ENCODE peak calls at places on chromosome 2, in six cellular contexts. One of them, this sample, is unnamed.

GRCh38 chr2:119491776-119492525 is 32.3 kb downstream of the SCTR start:
- DNase-seq in astrocyte of the spinal cord: peak
- DNase-seq in GM12865: no peak
- DNase-seq in COR-L47: no peak
- DNase-seq in GM23248: peak
- DNase-seq in NCI-H748 treated with DMSO at 0.1 percent for 48 hours: no peak
- DNase-seq in this sample: no peak

GRCh38 chr2:124683536-124684407 is 658.7 kb downstream of the CNTNAP5 start:
- DNase-seq in NCI-H748 treated with DMSO at 0.1 percent for 48 hours: peak
- DNase-seq in GM23248: no peak
- DNase-seq in COR-L47: peak
- DNase-seq in GM12865: no peak
- DNase-seq in astrocyte of the spinal cord: peak
- DNase-seq in this sample: no peak

GRCh38 chr2:67048314-67048713 is 348.8 kb upstream of the ETAA1 start:
- DNase-seq in astrocyte of the spinal cord: no peak
- DNase-seq in GM23248: no peak
- DNase-seq in NCI-H748 treated with DMSO at 0.1 percent for 48 hours: no peak
- DNase-seq in COR-L47: no peak
- DNase-seq in GM12865: no peak
- DNase-seq in this sample: no peak

GRCh38 chr2:174025271-174026121 is 60.3 kb upstream of the SP3 start:
- DNase-seq in GM23248: peak
- DNase-seq in astrocyte of the spinal cord: peak
- DNase-seq in GM12865: no peak
- DNase-seq in NCI-H748 treated with DMSO at 0.1 percent for 48 hours: no peak
- DNase-seq in COR-L47: no peak
- DNase-seq in this sample: no peak

GRCh38 chr2:108538000-108538625 is 3.8 kb downstream of the LIMS1 start:
- DNase-seq in GM12865: no peak
- DNase-seq in GM23248: peak
- DNase-seq in NCI-H748 treated with DMSO at 0.1 percent for 48 hours: no peak
- DNase-seq in astrocyte of the spinal cord: no peak
- DNase-seq in COR-L47: no peak
- DNase-seq in this sample: no peak

GRCh38 chr2:67400560-67401464 is 3.7 kb downstream of the ETAA1 start:
- DNase-seq in astrocyte of the spinal cord: peak
- DNase-seq in NCI-H748 treated with DMSO at 0.1 percent for 48 hours: no peak
- DNase-seq in GM23248: peak
- DNase-seq in COR-L47: peak
- DNase-seq in GM12865: no peak
- DNase-seq in this sample: no peak

GRCh38 chr2:108305901-108306300 is 17.2 kb downstream of the SULT1C2 start:
- DNase-seq in GM23248: peak
- DNase-seq in COR-L47: no peak
- DNase-seq in astrocyte of the spinal cord: peak
- DNase-seq in NCI-H748 treated with DMSO at 0.1 percent for 48 hours: no peak
- DNase-seq in GM12865: no peak
- DNase-seq in this sample: no peak

GRCh38 chr2:11433875-11434274 is 32.1 kb downstream of the E2F6 start:
- DNase-seq in astrocyte of the spinal cord: no peak
- DNase-seq in GM23248: no peak
- DNase-seq in GM12865: no peak
- DNase-seq in NCI-H748 treated with DMSO at 0.1 percent for 48 hours: no peak
- DNase-seq in COR-L47: no peak
- DNase-seq in this sample: no peak

GRCh38 chr2:98432145-98432544 is 12.5 kb upstream of the INPP4A start:
- DNase-seq in GM12865: no peak
- DNase-seq in GM23248: no peak
- DNase-seq in NCI-H748 treated with DMSO at 0.1 percent for 48 hours: no peak
- DNase-seq in COR-L47: no peak
- DNase-seq in astrocyte of the spinal cord: no peak
- DNase-seq in this sample: no peak

GRCh38 chr2:46845542-46846453 is 69.8 kb downstream of the MCFD2 start:
- DNase-seq in COR-L47: no peak
- DNase-seq in GM12865: no peak
- DNase-seq in GM23248: peak
- DNase-seq in astrocyte of the spinal cord: no peak
- DNase-seq in NCI-H748 treated with DMSO at 0.1 percent for 48 hours: no peak
- DNase-seq in this sample: no peak

GRCh38 chr2:7097353-7097895 is 180.2 kb downstream of the RNF144A start:
- DNase-seq in COR-L47: peak
- DNase-seq in GM23248: peak
- DNase-seq in NCI-H748 treated with DMSO at 0.1 percent for 48 hours: peak
- DNase-seq in GM12865: peak
- DNase-seq in astrocyte of the spinal cord: peak
- DNase-seq in this sample: peak

GRCh38 chr2:23293063-23293462 is 91.9 kb upstream of the KLHL29 start:
- DNase-seq in COR-L47: no peak
- DNase-seq in GM23248: peak
- DNase-seq in astrocyte of the spinal cord: no peak
- DNase-seq in GM12865: no peak
- DNase-seq in NCI-H748 treated with DMSO at 0.1 percent for 48 hours: no peak
- DNase-seq in this sample: no peak

GRCh38 chr2:54520687-54521086 is 64.6 kb downstream of the SPTBN1 start:
- DNase-seq in astrocyte of the spinal cord: peak
- DNase-seq in GM23248: peak
- DNase-seq in GM12865: no peak
- DNase-seq in COR-L47: no peak
- DNase-seq in NCI-H748 treated with DMSO at 0.1 percent for 48 hours: no peak
- DNase-seq in this sample: no peak

GRCh38 chr2:28349546-28350165 is 43.0 kb upstream of the FOSL2 start:
- DNase-seq in astrocyte of the spinal cord: no peak
- DNase-seq in NCI-H748 treated with DMSO at 0.1 percent for 48 hours: no peak
- DNase-seq in COR-L47: no peak
- DNase-seq in GM12865: no peak
- DNase-seq in GM23248: no peak
- DNase-seq in this sample: no peak

GRCh38 chr2:47026738-47027531 is 111.3 kb upstream of the MCFD2 start:
- DNase-seq in GM23248: no peak
- DNase-seq in GM12865: no peak
- DNase-seq in COR-L47: no peak
- DNase-seq in NCI-H748 treated with DMSO at 0.1 percent for 48 hours: no peak
- DNase-seq in astrocyte of the spinal cord: no peak
- DNase-seq in this sample: no peak

GRCh38 chr2:157327621-157328102 is 2.0 kb upstream of the ERMN start:
- DNase-seq in astrocyte of the spinal cord: peak
- DNase-seq in NCI-H748 treated with DMSO at 0.1 percent for 48 hours: peak
- DNase-seq in GM23248: peak
- DNase-seq in GM12865: peak
- DNase-seq in COR-L47: peak
- DNase-seq in this sample: peak

GRCh38 chr2:85015653-85016360 is 44.8 kb downstream of the KCMF1 start:
- DNase-seq in NCI-H748 treated with DMSO at 0.1 percent for 48 hours: no peak
- DNase-seq in GM23248: peak
- DNase-seq in COR-L47: no peak
- DNase-seq in GM12865: no peak
- DNase-seq in astrocyte of the spinal cord: no peak
- DNase-seq in this sample: no peak

GRCh38 chr2:95315801-95316411 is 18.8 kb downstream of the KCNIP3 start:
- DNase-seq in NCI-H748 treated with DMSO at 0.1 percent for 48 hours: no peak
- DNase-seq in GM23248: peak
- DNase-seq in GM12865: no peak
- DNase-seq in astrocyte of the spinal cord: peak
- DNase-seq in COR-L47: no peak
- DNase-seq in this sample: no peak

GRCh38 chr2:20168727-20169696 is 55.9 kb downstream of the SDC1 start:
- DNase-seq in GM23248: no peak
- DNase-seq in NCI-H748 treated with DMSO at 0.1 percent for 48 hours: no peak
- DNase-seq in astrocyte of the spinal cord: no peak
- DNase-seq in COR-L47: no peak
- DNase-seq in GM12865: no peak
- DNase-seq in this sample: no peak

GRCh38 chr2:111944536-111945210 is 46.3 kb downstream of the MERTK start:
- DNase-seq in GM12865: peak
- DNase-seq in NCI-H748 treated with DMSO at 0.1 percent for 48 hours: no peak
- DNase-seq in astrocyte of the spinal cord: no peak
- DNase-seq in COR-L47: no peak
- DNase-seq in GM23248: no peak
- DNase-seq in this sample: no peak

GRCh38 chr2:48733067-48733503 is 22.4 kb downstream of the LHCGR start:
- DNase-seq in COR-L47: peak
- DNase-seq in GM12865: no peak
- DNase-seq in astrocyte of the spinal cord: no peak
- DNase-seq in NCI-H748 treated with DMSO at 0.1 percent for 48 hours: peak
- DNase-seq in GM23248: no peak
- DNase-seq in this sample: peak

GRCh38 chr2:18611184-18611583 is 21.8 kb upstream of the NT5C1B start:
- DNase-seq in GM23248: no peak
- DNase-seq in COR-L47: no peak
- DNase-seq in astrocyte of the spinal cord: peak
- DNase-seq in GM12865: no peak
- DNase-seq in NCI-H748 treated with DMSO at 0.1 percent for 48 hours: peak
- DNase-seq in this sample: no peak

GRCh38 chr2:187842978-187843847 is 289.0 kb upstream of the TFPI start:
- DNase-seq in COR-L47: peak
- DNase-seq in astrocyte of the spinal cord: peak
- DNase-seq in GM23248: peak
- DNase-seq in NCI-H748 treated with DMSO at 0.1 percent for 48 hours: peak
- DNase-seq in GM12865: peak
- DNase-seq in this sample: peak

GRCh38 chr2:149383340-149383739 is 53.0 kb downstream of the LYPD6 start:
- DNase-seq in astrocyte of the spinal cord: peak
- DNase-seq in GM12865: no peak
- DNase-seq in NCI-H748 treated with DMSO at 0.1 percent for 48 hours: no peak
- DNase-seq in COR-L47: no peak
- DNase-seq in GM23248: peak
- DNase-seq in this sample: no peak

GRCh38 chr2:189109921-189110397 is 69.6 kb downstream of the COL5A2 start:
- DNase-seq in COR-L47: no peak
- DNase-seq in GM12865: peak
- DNase-seq in GM23248: no peak
- DNase-seq in NCI-H748 treated with DMSO at 0.1 percent for 48 hours: no peak
- DNase-seq in astrocyte of the spinal cord: no peak
- DNase-seq in this sample: no peak

GRCh38 chr2:152542995-152543481 is 174.2 kb downstream of the PRPF40A start:
- DNase-seq in astrocyte of the spinal cord: peak
- DNase-seq in GM23248: peak
- DNase-seq in GM12865: no peak
- DNase-seq in NCI-H748 treated with DMSO at 0.1 percent for 48 hours: peak
- DNase-seq in COR-L47: no peak
- DNase-seq in this sample: no peak